ENCODE peak calls at places on chromosomes 2 and 18, in seven cellular contexts. One of them, this sample, is unnamed.

GRCh38 chr2:1675633-1676032 is 68.7 kb downstream of the PXDN start:
- DNase-seq in D341Med: no peak
- DNase-seq in fibroblast of lung: peak
- DNase-seq in NCI-H2081 treated with DMSO at 0.1 percent for 48 hours: no peak
- DNase-seq in activated T-helper 1 cell treated with anti-CD3 and anti-CD28 coated beads, Interleukin-12 subunit alpha, Interleukin-12 subunit beta, Interleukin-2, Interleukin-4 antibody, amounts not matched to agents 30 ng/mL and 10 ng/mL and 1 ng/mL, durations not matched to agents 14 hours and 24 hours and 36 hours: no peak
- DNase-seq in neural progenitor cell: peak
- DNase-seq in CD4-positive, alpha-beta memory T cell: no peak
- DNase-seq in this sample: no peak

GRCh38 chr2:214341636-214342035 is 69.2 kb upstream of the VWC2L start:
- DNase-seq in D341Med: no peak
- DNase-seq in fibroblast of lung: no peak
- DNase-seq in NCI-H2081 treated with DMSO at 0.1 percent for 48 hours: no peak
- DNase-seq in activated T-helper 1 cell treated with anti-CD3 and anti-CD28 coated beads, Interleukin-12 subunit alpha, Interleukin-12 subunit beta, Interleukin-2, Interleukin-4 antibody, amounts not matched to agents 30 ng/mL and 10 ng/mL and 1 ng/mL, durations not matched to agents 14 hours and 24 hours and 36 hours: no peak
- DNase-seq in neural progenitor cell: no peak
- DNase-seq in CD4-positive, alpha-beta memory T cell: no peak
- DNase-seq in this sample: no peak

GRCh38 chr18:44579028-44579692 is 101.5 kb upstream of the SETBP1 start:
- DNase-seq in D341Med: peak
- DNase-seq in fibroblast of lung: peak
- DNase-seq in NCI-H2081 treated with DMSO at 0.1 percent for 48 hours: no peak
- DNase-seq in activated T-helper 1 cell treated with anti-CD3 and anti-CD28 coated beads, Interleukin-12 subunit alpha, Interleukin-12 subunit beta, Interleukin-2, Interleukin-4 antibody, amounts not matched to agents 30 ng/mL and 10 ng/mL and 1 ng/mL, durations not matched to agents 14 hours and 24 hours and 36 hours: no peak
- DNase-seq in neural progenitor cell: peak
- DNase-seq in CD4-positive, alpha-beta memory T cell: no peak
- DNase-seq in this sample: peak

GRCh38 chr2:102141915-102142828 is at the start of gene IL1R1:
- DNase-seq in D341Med: peak
- DNase-seq in fibroblast of lung: peak
- DNase-seq in NCI-H2081 treated with DMSO at 0.1 percent for 48 hours: no peak
- DNase-seq in activated T-helper 1 cell treated with anti-CD3 and anti-CD28 coated beads, Interleukin-12 subunit alpha, Interleukin-12 subunit beta, Interleukin-2, Interleukin-4 antibody, amounts not matched to agents 30 ng/mL and 10 ng/mL and 1 ng/mL, durations not matched to agents 14 hours and 24 hours and 36 hours: no peak
- DNase-seq in neural progenitor cell: peak
- DNase-seq in CD4-positive, alpha-beta memory T cell: no peak
- DNase-seq in this sample: no peak

GRCh38 chr2:65402780-65403528 is 29.4 kb downstream of the SPRED2 start:
- DNase-seq in D341Med: no peak
- DNase-seq in fibroblast of lung: peak
- DNase-seq in NCI-H2081 treated with DMSO at 0.1 percent for 48 hours: no peak
- DNase-seq in activated T-helper 1 cell treated with anti-CD3 and anti-CD28 coated beads, Interleukin-12 subunit alpha, Interleukin-12 subunit beta, Interleukin-2, Interleukin-4 antibody, amounts not matched to agents 30 ng/mL and 10 ng/mL and 1 ng/mL, durations not matched to agents 14 hours and 24 hours and 36 hours: no peak
- DNase-seq in neural progenitor cell: no peak
- DNase-seq in CD4-positive, alpha-beta memory T cell: no peak
- DNase-seq in this sample: no peak

GRCh38 chr2:29139152-29139551 is 23.9 kb downstream of the CLIP4 start:
- DNase-seq in D341Med: no peak
- DNase-seq in fibroblast of lung: peak
- DNase-seq in NCI-H2081 treated with DMSO at 0.1 percent for 48 hours: no peak
- DNase-seq in activated T-helper 1 cell treated with anti-CD3 and anti-CD28 coated beads, Interleukin-12 subunit alpha, Interleukin-12 subunit beta, Interleukin-2, Interleukin-4 antibody, amounts not matched to agents 30 ng/mL and 10 ng/mL and 1 ng/mL, durations not matched to agents 14 hours and 24 hours and 36 hours: no peak
- DNase-seq in neural progenitor cell: no peak
- DNase-seq in CD4-positive, alpha-beta memory T cell: no peak
- DNase-seq in this sample: no peak

GRCh38 chr2:203470371-203470770 is 64.7 kb downstream of the RAPH1 start:
- DNase-seq in D341Med: no peak
- DNase-seq in fibroblast of lung: no peak
- DNase-seq in NCI-H2081 treated with DMSO at 0.1 percent for 48 hours: no peak
- DNase-seq in activated T-helper 1 cell treated with anti-CD3 and anti-CD28 coated beads, Interleukin-12 subunit alpha, Interleukin-12 subunit beta, Interleukin-2, Interleukin-4 antibody, amounts not matched to agents 30 ng/mL and 10 ng/mL and 1 ng/mL, durations not matched to agents 14 hours and 24 hours and 36 hours: no peak
- DNase-seq in neural progenitor cell: peak
- DNase-seq in CD4-positive, alpha-beta memory T cell: no peak
- DNase-seq in this sample: no peak

GRCh38 chr2:45237850-45238542 is 228.7 kb upstream of the SIX2 start:
- DNase-seq in D341Med: no peak
- DNase-seq in fibroblast of lung: peak
- DNase-seq in NCI-H2081 treated with DMSO at 0.1 percent for 48 hours: no peak
- DNase-seq in activated T-helper 1 cell treated with anti-CD3 and anti-CD28 coated beads, Interleukin-12 subunit alpha, Interleukin-12 subunit beta, Interleukin-2, Interleukin-4 antibody, amounts not matched to agents 30 ng/mL and 10 ng/mL and 1 ng/mL, durations not matched to agents 14 hours and 24 hours and 36 hours: no peak
- DNase-seq in neural progenitor cell: no peak
- DNase-seq in CD4-positive, alpha-beta memory T cell: no peak
- DNase-seq in this sample: no peak

GRCh38 chr18:10008006-10008647 is 94.3 kb downstream of the VAPA start:
- DNase-seq in D341Med: no peak
- DNase-seq in fibroblast of lung: no peak
- DNase-seq in NCI-H2081 treated with DMSO at 0.1 percent for 48 hours: no peak
- DNase-seq in activated T-helper 1 cell treated with anti-CD3 and anti-CD28 coated beads, Interleukin-12 subunit alpha, Interleukin-12 subunit beta, Interleukin-2, Interleukin-4 antibody, amounts not matched to agents 30 ng/mL and 10 ng/mL and 1 ng/mL, durations not matched to agents 14 hours and 24 hours and 36 hours: no peak
- DNase-seq in neural progenitor cell: no peak
- DNase-seq in CD4-positive, alpha-beta memory T cell: no peak
- DNase-seq in this sample: no peak

GRCh38 chr2:43877782-43878464 is 39.2 kb downstream of the ABCG8 start:
- DNase-seq in D341Med: peak
- DNase-seq in fibroblast of lung: peak
- DNase-seq in NCI-H2081 treated with DMSO at 0.1 percent for 48 hours: peak
- DNase-seq in activated T-helper 1 cell treated with anti-CD3 and anti-CD28 coated beads, Interleukin-12 subunit alpha, Interleukin-12 subunit beta, Interleukin-2, Interleukin-4 antibody, amounts not matched to agents 30 ng/mL and 10 ng/mL and 1 ng/mL, durations not matched to agents 14 hours and 24 hours and 36 hours: peak
- DNase-seq in neural progenitor cell: peak
- DNase-seq in CD4-positive, alpha-beta memory T cell: peak
- DNase-seq in this sample: peak

GRCh38 chr2:212157011-212157410 is 381.6 kb downstream of the ERBB4 start:
- DNase-seq in D341Med: no peak
- DNase-seq in fibroblast of lung: peak
- DNase-seq in NCI-H2081 treated with DMSO at 0.1 percent for 48 hours: no peak
- DNase-seq in activated T-helper 1 cell treated with anti-CD3 and anti-CD28 coated beads, Interleukin-12 subunit alpha, Interleukin-12 subunit beta, Interleukin-2, Interleukin-4 antibody, amounts not matched to agents 30 ng/mL and 10 ng/mL and 1 ng/mL, durations not matched to agents 14 hours and 24 hours and 36 hours: no peak
- DNase-seq in neural progenitor cell: no peak
- DNase-seq in CD4-positive, alpha-beta memory T cell: no peak
- DNase-seq in this sample: no peak

GRCh38 chr2:51734115-51734514 is 702.2 kb upstream of the NRXN1 start:
- DNase-seq in D341Med: no peak
- DNase-seq in fibroblast of lung: peak
- DNase-seq in NCI-H2081 treated with DMSO at 0.1 percent for 48 hours: no peak
- DNase-seq in activated T-helper 1 cell treated with anti-CD3 and anti-CD28 coated beads, Interleukin-12 subunit alpha, Interleukin-12 subunit beta, Interleukin-2, Interleukin-4 antibody, amounts not matched to agents 30 ng/mL and 10 ng/mL and 1 ng/mL, durations not matched to agents 14 hours and 24 hours and 36 hours: no peak
- DNase-seq in neural progenitor cell: no peak
- DNase-seq in CD4-positive, alpha-beta memory T cell: no peak
- DNase-seq in this sample: no peak

GRCh38 chr2:159996792-159997546 is 65.4 kb downstream of the PLA2R1 start:
- DNase-seq in D341Med: no peak
- DNase-seq in fibroblast of lung: peak
- DNase-seq in NCI-H2081 treated with DMSO at 0.1 percent for 48 hours: no peak
- DNase-seq in activated T-helper 1 cell treated with anti-CD3 and anti-CD28 coated beads, Interleukin-12 subunit alpha, Interleukin-12 subunit beta, Interleukin-2, Interleukin-4 antibody, amounts not matched to agents 30 ng/mL and 10 ng/mL and 1 ng/mL, durations not matched to agents 14 hours and 24 hours and 36 hours: no peak
- DNase-seq in neural progenitor cell: no peak
- DNase-seq in CD4-positive, alpha-beta memory T cell: no peak
- DNase-seq in this sample: no peak

GRCh38 chr2:164868563-164869419 is 27.2 kb upstream of the COBLL1 start:
- DNase-seq in D341Med: no peak
- DNase-seq in fibroblast of lung: no peak
- DNase-seq in NCI-H2081 treated with DMSO at 0.1 percent for 48 hours: no peak
- DNase-seq in activated T-helper 1 cell treated with anti-CD3 and anti-CD28 coated beads, Interleukin-12 subunit alpha, Interleukin-12 subunit beta, Interleukin-2, Interleukin-4 antibody, amounts not matched to agents 30 ng/mL and 10 ng/mL and 1 ng/mL, durations not matched to agents 14 hours and 24 hours and 36 hours: no peak
- DNase-seq in neural progenitor cell: no peak
- DNase-seq in CD4-positive, alpha-beta memory T cell: no peak
- DNase-seq in this sample: no peak

GRCh38 chr2:27042159-27042661 is 9.3 kb upstream of the AGBL5 start:
- DNase-seq in D341Med: no peak
- DNase-seq in fibroblast of lung: no peak
- DNase-seq in NCI-H2081 treated with DMSO at 0.1 percent for 48 hours: no peak
- DNase-seq in activated T-helper 1 cell treated with anti-CD3 and anti-CD28 coated beads, Interleukin-12 subunit alpha, Interleukin-12 subunit beta, Interleukin-2, Interleukin-4 antibody, amounts not matched to agents 30 ng/mL and 10 ng/mL and 1 ng/mL, durations not matched to agents 14 hours and 24 hours and 36 hours: no peak
- DNase-seq in neural progenitor cell: no peak
- DNase-seq in CD4-positive, alpha-beta memory T cell: no peak
- DNase-seq in this sample: no peak

GRCh38 chr2:3780477-3781402 is 77.4 kb downstream of the DCDC2C start:
- DNase-seq in D341Med: peak
- DNase-seq in fibroblast of lung: peak
- DNase-seq in NCI-H2081 treated with DMSO at 0.1 percent for 48 hours: peak
- DNase-seq in activated T-helper 1 cell treated with anti-CD3 and anti-CD28 coated beads, Interleukin-12 subunit alpha, Interleukin-12 subunit beta, Interleukin-2, Interleukin-4 antibody, amounts not matched to agents 30 ng/mL and 10 ng/mL and 1 ng/mL, durations not matched to agents 14 hours and 24 hours and 36 hours: peak
- DNase-seq in neural progenitor cell: peak
- DNase-seq in CD4-positive, alpha-beta memory T cell: peak
- DNase-seq in this sample: peak